ENCODE peak calls at places on chromosomes 13 and 19, in five cellular contexts. Q is fibroblast of pulmonary artery, C is tibial artery, Y is nephron progenitor cell, V is tibial nerve. O is an unnamed sample.

GRCh38 chr13:86559915-86560314 is 760.7 kb upstream of the SLITRK6 start:
- DNase-seq in Q (no peak), C (no peak), Y (no peak), V (no peak), O (no peak)

GRCh38 chr19:6772028-6772865 is at the start of gene VAV1:
- DNase-seq in Q (no peak), C (peak; percentile 61), Y (no peak), V (no peak), O (peak; percentile 95)

GRCh38 chr13:99057310-99057975 is 79.6 kb upstream of the DOCK9 start:
- DNase-seq in Q (peak; percentile 68), C (no peak), Y (no peak), V (no peak), O (no peak)

GRCh38 chr13:48647625-48648024 is 6.1 kb upstream of the CYSLTR2 start:
- DNase-seq in Q (no peak), C (no peak), Y (no peak), V (no peak), O (no peak)

GRCh38 chr19:1027953-1028902 is 1.8 kb downstream of the CNN2 start:
- DNase-seq in Q (peak; percentile 94), C (peak; percentile 67), Y (peak; percentile 79), V (no peak), O (peak; percentile 73)

GRCh38 chr19:46480409-46480808 is 9.0 kb upstream of the PNMA8A start:
- DNase-seq in Q (peak; percentile 80), C (no peak), Y (peak; percentile 48), V (no peak), O (no peak)

GRCh38 chr13:27432612-27433210 is 8.3 kb downstream of the GTF3A start:
- DNase-seq in Q (no peak), C (no peak), Y (no peak), V (no peak), O (no peak)

GRCh38 chr19:14383898-14384669 is 2.8 kb downstream of the ADGRE5 start:
- DNase-seq in Q (peak; percentile 45), C (peak; percentile 56), Y (no peak), V (no peak), O (peak; percentile 76)

GRCh38 chr19:19615086-19615485 is 3.4 kb downstream of the PBX4 start:
- DNase-seq in Q (no peak), C (no peak), Y (no peak), V (no peak), O (no peak)

GRCh38 chr13:95902736-95903135 is 150.5 kb downstream of the UGGT2 start:
- DNase-seq in Q (peak; percentile 40), C (no peak), Y (no peak), V (no peak), O (no peak)

GRCh38 chr19:45782820-45783785 is 813 bp upstream of the DMPK start:
- DNase-seq in Q (peak; percentile 57), C (peak; percentile 80), Y (no peak), V (no peak), O (no peak)

GRCh38 chr19:18503971-18504885 is 17.6 kb downstream of the ELL start:
- DNase-seq in Q (no peak), C (no peak), Y (no peak), V (no peak), O (no peak)

GRCh38 chr13:30802953-30803478 is 67.7 kb downstream of the ALOX5AP start:
- DNase-seq in Q (peak; percentile 82), C (peak; percentile 85), Y (peak; percentile 84), V (peak; percentile 77), O (peak; percentile 85)

GRCh38 chr19:27906081-27906480 is 1306.9 kb downstream of the UQCRFS1 start:
- DNase-seq in Q (no peak), C (no peak), Y (no peak), V (no peak), O (no peak)

GRCh38 chr13:44756411-44756810 is 180.3 kb upstream of the TSC22D1 start:
- DNase-seq in Q (no peak), C (no peak), Y (no peak), V (no peak), O (no peak)

GRCh38 chr19:55353803-55354697 is 469 bp downstream of the COX6B2 start:
- DNase-seq in Q (peak; percentile 41), C (peak; percentile 40), Y (peak; percentile 89), V (no peak), O (peak; percentile 87)

GRCh38 chr19:10061717-10062310 is 24.3 kb upstream of the SHFL start:
- DNase-seq in Q (no peak), C (no peak), Y (peak; percentile 30), V (no peak), O (no peak)

GRCh38 chr13:50422181-50423148 is 407.2 kb downstream of the KCNRG start:
- DNase-seq in Q (no peak), C (no peak), Y (no peak), V (no peak), O (no peak)

GRCh38 chr13:95603887-95604533 is 40.5 kb downstream of the DZIP1 start:
- DNase-seq in Q (peak; percentile 68), C (no peak), Y (no peak), V (no peak), O (no peak)

GRCh38 chr13:113539176-113539575 is 45.4 kb upstream of the TFDP1 start:
- DNase-seq in Q (no peak), C (no peak), Y (no peak), V (no peak), O (no peak)

GRCh38 chr19:11480081-11480926 is 542 bp downstream of the ELAVL3 start:
- DNase-seq in Q (no peak), C (no peak), Y (no peak), V (no peak), O (peak; percentile 33)

GRCh38 chr13:23558675-23559536 is 11.3 kb upstream of the TNFRSF19 start:
- DNase-seq in Q (peak; percentile 98), C (peak; percentile 52), Y (no peak), V (peak; percentile 45), O (no peak)

GRCh38 chr19:41426952-41427646 is at the start of gene B3GNT8:
- DNase-seq in Q (peak; percentile 63), C (peak; percentile 89), Y (peak; percentile 86), V (peak; percentile 82), O (peak; percentile 86)

GRCh38 chr13:110412132-110412912 is 105.2 kb downstream of the COL4A2 start:
- DNase-seq in Q (peak; percentile 100), C (peak; percentile 93), Y (peak; percentile 78), V (peak; percentile 81), O (peak; percentile 85)

GRCh38 chr13:52449323-52450011 is 967 bp downstream of the VPS36 start:
- DNase-seq in Q (no peak), C (no peak), Y (no peak), V (no peak), O (no peak)

GRCh38 chr19:31220540-31220939 is 128.7 kb downstream of the TSHZ3 start:
- DNase-seq in Q (peak; percentile 25), C (no peak), Y (no peak), V (no peak), O (no peak)

DNA sequence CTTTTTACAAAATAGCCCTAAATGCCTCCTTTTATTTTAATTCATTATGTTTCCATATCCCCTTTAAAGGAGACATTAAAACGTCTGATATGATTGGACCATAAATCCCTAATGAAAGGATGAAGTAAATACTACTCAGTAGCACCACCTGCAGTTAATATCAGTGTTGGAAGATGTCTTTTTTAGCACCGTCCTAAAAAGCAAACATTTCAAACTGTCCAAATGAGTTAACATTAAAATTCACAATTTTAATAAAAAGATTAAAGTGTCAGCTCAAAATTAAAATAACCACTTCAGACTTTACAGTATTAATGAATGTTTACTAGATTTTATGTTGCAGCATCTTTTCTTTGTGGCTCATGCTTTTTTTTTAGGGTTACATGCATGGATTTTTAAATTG is 12.3 kb downstream of the ZNF507 start:
- DNase-seq in Q (no peak), C (no peak), Y (no peak), V (no peak), O (no peak)
- TF ChIP-seq CTCF in Q (peak; percentile 35), C (no peak), Y (no peak), V (no peak), O (no peak)

GRCh38 chr13:59458908-59459579 is 704.7 kb downstream of the DIAPH3 start:
- DNase-seq in Q (peak; percentile 84), C (no peak), Y (peak; percentile 19), V (no peak), O (no peak)

GRCh38 chr13:59463023-59463422 is 700.7 kb downstream of the DIAPH3 start:
- DNase-seq in Q (no peak), C (no peak), Y (no peak), V (no peak), O (no peak)

GRCh38 chr13:59461411-59461810 is 702.3 kb downstream of the DIAPH3 start:
- DNase-seq in Q (no peak), C (no peak), Y (no peak), V (no peak), O (no peak)

GRCh38 chr13:59464926-59465325 is 698.8 kb downstream of the DIAPH3 start:
- DNase-seq in Q (no peak), C (no peak), Y (no peak), V (no peak), O (no peak)

GRCh38 chr13:59459972-59460371 is 703.8 kb downstream of the DIAPH3 start:
- DNase-seq in Q (no peak), C (no peak), Y (no peak), V (no peak), O (no peak)
- TF ChIP-seq CTCF in Q (no peak), C (no peak), Y (no peak), V (no peak), O (no peak)

DNA sequence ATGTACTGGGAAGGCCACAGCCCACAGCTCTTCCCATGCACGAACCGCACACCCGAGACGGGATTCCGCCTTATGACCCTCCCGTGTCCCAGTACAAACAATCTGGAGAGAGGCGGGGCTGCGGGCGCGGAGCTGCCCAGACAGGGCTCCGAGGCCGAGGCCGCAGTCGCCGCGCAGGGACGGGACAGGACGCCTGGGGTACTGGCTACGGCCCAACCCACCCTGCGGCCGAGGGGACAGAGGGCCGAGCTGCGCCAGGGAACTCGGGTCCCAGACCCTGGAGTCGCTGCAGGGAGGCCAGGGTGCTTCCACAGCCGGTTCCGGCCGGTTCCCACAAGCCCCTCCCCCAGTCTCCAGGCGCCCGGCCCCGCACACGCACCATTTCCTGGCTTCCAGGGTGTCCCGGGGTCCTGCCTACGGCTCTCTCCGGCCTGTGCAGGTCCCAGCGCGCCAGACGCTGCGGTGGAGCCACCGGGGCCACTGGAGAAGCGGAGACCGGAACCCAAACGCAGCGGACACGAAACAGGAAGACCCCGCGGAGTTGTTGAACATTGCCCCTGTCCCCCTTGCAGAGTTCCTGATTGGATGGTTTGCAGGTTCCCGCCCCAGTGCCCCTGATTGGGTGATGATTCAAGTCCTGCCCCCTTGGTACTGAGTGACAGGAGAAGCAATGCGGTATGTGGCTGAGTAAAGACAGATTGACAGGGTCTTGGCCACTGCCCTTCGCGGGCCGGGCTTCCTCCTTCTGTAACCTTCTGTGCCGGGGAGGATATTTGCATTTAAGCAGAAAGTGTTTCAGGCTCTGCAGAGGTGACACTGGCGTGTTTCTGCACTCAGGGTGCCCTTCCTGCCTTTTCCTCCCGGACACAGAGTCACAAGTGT is at the start of gene ZNF564:
- DNase-seq in Q (peak; percentile 98), C (peak; percentile 97), Y (peak; percentile 89), V (peak; percentile 91), O (peak; percentile 97)
- TF ChIP-seq CTCF in Q (no peak), C (no peak), Y (no peak), V (peak; percentile 14), O (no peak)

GRCh38 chr13:24605923-24606372 is 74.3 kb upstream of the ATP12A start:
- DNase-seq in Q (peak; percentile 44), C (no peak), Y (no peak), V (no peak), O (no peak)
- TF ChIP-seq CTCF in Q (peak; percentile 28), C (no peak), Y (peak; percentile 13), V (no peak), O (peak; percentile 5)

O was measured in GM13976.